ENCODE peak calls at places on chromosomes 6 and 20, in ten cellular contexts. B is testis; Q is pancreas; W is stomach; E is lung; U is aorta; O is PC-3; G is CD4-positive, CD25-positive, alpha-beta regulatory T cell; S is CD8-positive, alpha-beta T cell; R is brain microvascular endothelial cell. H is an unnamed sample.

GRCh38 chr6:33251390-33252012 is 20.2 kb downstream of the VPS52 start:
- DNase-seq in B (no peak), Q (no peak), W (no peak), E (no peak), U (no peak), O (no peak), G (no peak), S (no peak), R (no peak), H (no peak)

GRCh38 chr20:34074101-34074760 is 37.8 kb downstream of the EIF2S2 start:
- DNase-seq in B (no peak), Q (no peak), W (no peak), E (no peak), U (no peak), O (peak), G (no peak), S (no peak), R (no peak), H (no peak)

GRCh38 chr6:118894425-118895240 is 681 bp downstream of the ASF1A start:
- DNase-seq in B (peak), Q (peak), W (peak), E (peak), U (peak), O (peak), G (peak), S (peak), R (peak), H (no peak)

GRCh38 chr6:27479319-27480182 is 6.6 kb upstream of the ZNF184 start:
- DNase-seq in B (peak), Q (peak), W (peak), E (peak), U (peak), O (peak), G (peak), S (peak), R (peak), H (peak)

GRCh38 chr20:61646453-61646852 is 394.4 kb downstream of the CDH4 start:
- DNase-seq in B (no peak), Q (no peak), W (no peak), E (no peak), U (no peak), O (no peak), G (no peak), S (no peak), R (no peak), H (no peak)

GRCh38 chr6:156828280-156828703 is 51.1 kb downstream of the ARID1B start:
- DNase-seq in B (no peak), Q (no peak), W (no peak), E (no peak), U (no peak), O (peak), G (no peak), S (no peak), R (peak), H (peak)

GRCh38 chr6:168145747-168146596 is 67.0 kb upstream of the FRMD1 start:
- DNase-seq in B (no peak), Q (no peak), W (no peak), E (no peak), U (no peak), O (no peak), G (no peak), S (no peak), R (no peak), H (no peak)

GRCh38 chr6:156866181-156866862 is 89.1 kb downstream of the ARID1B start:
- DNase-seq in B (no peak), Q (no peak), W (no peak), E (no peak), U (no peak), O (peak), G (peak), S (no peak), R (peak), H (no peak)

GRCh38 chr20:45061244-45061643 is 39.7 kb downstream of the KCNS1 start:
- DNase-seq in B (no peak), Q (no peak), W (no peak), E (no peak), U (no peak), O (peak), G (no peak), S (no peak), R (peak), H (peak)

GRCh38 chr6:108961985-108962384 is 113.8 kb downstream of the ARMC2 start:
- DNase-seq in B (no peak), Q (no peak), W (no peak), E (no peak), U (no peak), O (no peak), G (no peak), S (no peak), R (peak), H (peak)

GRCh38 chr20:2528671-2529070 is 7.7 kb upstream of the TMC2 start:
- DNase-seq in B (no peak), Q (no peak), W (no peak), E (no peak), U (no peak), O (no peak), G (no peak), S (no peak), R (no peak), H (no peak)

GRCh38 chr6:24428615-24429014 is 25.9 kb downstream of the MRS2 start:
- DNase-seq in B (no peak), Q (no peak), W (no peak), E (no peak), U (no peak), O (peak), G (no peak), S (no peak), R (peak), H (no peak)

GRCh38 chr6:11243861-11244260 is 11.4 kb upstream of the NEDD9 start:
- DNase-seq in B (no peak), Q (no peak), W (no peak), E (no peak), U (no peak), O (no peak), G (no peak), S (no peak), R (no peak), H (no peak)

GRCh38 chr6:26198626-26199056 is 111.4 kb downstream of the HFE start:
- DNase-seq in B (no peak), Q (no peak), W (no peak), E (no peak), U (no peak), O (no peak), G (no peak), S (no peak), R (no peak), H (no peak)
- H3K4me3 ChIP-seq in B (peak), Q (peak), W (peak), E (peak), U (peak), O (peak), G (peak), S (peak), R (peak), H (peak)

DNA sequence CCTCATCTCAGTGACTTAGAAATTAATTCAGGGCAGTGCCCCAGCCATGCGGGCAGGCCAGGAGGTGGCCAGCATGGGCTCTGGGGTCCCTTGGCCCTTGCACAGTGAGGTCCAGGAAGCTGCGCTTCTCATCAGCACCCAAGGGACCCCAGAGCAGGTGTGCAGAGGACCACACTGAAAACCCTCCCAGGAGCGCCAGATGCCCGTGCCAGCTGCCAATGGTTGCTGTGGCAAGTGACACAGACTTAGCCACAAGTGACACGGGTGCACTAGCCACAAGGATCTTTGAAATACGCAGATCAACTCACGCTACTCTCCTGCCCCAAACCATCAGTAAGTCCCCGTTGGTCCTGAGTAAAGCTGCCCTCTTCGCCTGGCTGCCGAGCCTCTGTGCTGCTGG is 88.1 kb downstream of the ERMARD start:
- DNase-seq in B (no peak), Q (no peak), W (peak), E (peak), U (no peak), O (no peak), G (no peak), S (no peak), R (no peak), H (no peak)
- H3K4me3 ChIP-seq in B (peak), Q (no peak), W (no peak), E (no peak), U (no peak), O (no peak), G (no peak), S (no peak), R (no peak), H (no peak)

GRCh38 chr6:154247119-154247814 is 109.3 kb downstream of the IPCEF1 start:
- DNase-seq in B (no peak), Q (no peak), W (no peak), E (no peak), U (no peak), O (no peak), G (peak), S (no peak), R (no peak), H (no peak)
- H3K4me3 ChIP-seq in B (no peak), Q (no peak), W (peak), E (no peak), U (no peak), O (no peak), G (peak), S (peak), R (no peak), H (no peak)

DNA sequence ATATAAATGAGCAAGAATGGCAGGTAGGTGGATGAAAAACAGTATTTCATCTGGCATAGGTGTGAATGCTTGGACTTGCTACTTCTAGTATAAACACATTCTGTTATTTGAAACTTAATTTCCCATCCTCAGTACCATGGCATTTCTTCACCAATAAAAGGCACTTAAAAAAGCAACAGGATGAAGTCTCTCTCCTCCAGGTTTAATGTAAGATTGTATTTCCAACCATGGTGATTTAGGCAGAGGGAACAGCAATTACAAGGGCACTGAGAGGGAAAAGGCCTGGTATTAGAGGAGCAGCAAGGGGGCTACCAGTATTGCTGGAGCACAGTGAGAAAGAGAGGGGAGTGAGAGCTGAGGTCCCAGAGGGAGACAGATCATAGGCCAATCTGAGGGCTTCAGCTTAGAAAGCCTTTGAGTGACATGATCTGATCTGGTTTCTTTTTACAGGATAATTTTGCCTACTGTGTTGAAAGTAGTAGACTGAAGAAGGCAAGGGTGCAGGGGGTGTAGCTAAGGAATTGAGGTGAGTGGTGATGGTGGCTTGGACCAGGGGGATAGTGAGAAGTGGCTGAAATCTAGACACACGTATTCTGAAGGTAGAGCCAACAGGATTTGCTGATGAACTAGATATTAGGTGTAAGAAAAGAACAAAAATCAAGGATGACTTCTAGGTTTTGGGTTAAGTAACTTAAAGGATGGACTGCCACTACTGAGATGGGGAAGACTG is 67.8 kb upstream of the SMIM29 start:
- DNase-seq in B (no peak), Q (no peak), W (no peak), E (no peak), U (no peak), O (no peak), G (no peak), S (no peak), R (no peak), H (no peak)
- H3K4me3 ChIP-seq in B (no peak), Q (no peak), W (no peak), E (no peak), U (no peak), O (no peak), G (no peak), S (no peak), R (no peak), H (no peak)

GRCh38 chr6:41723936-41724637 is 11.3 kb downstream of the TFEB start:
- DNase-seq in B (no peak), Q (no peak), W (no peak), E (no peak), U (no peak), O (no peak), G (no peak), S (no peak), R (no peak), H (no peak)
- H3K4me3 ChIP-seq in B (no peak), Q (no peak), W (peak), E (no peak), U (no peak), O (no peak), G (no peak), S (no peak), R (no peak), H (no peak)

GRCh38 chr6:63348836-63349235 is 29.1 kb upstream of the LGSN start:
- DNase-seq in B (no peak), Q (no peak), W (no peak), E (no peak), U (no peak), O (peak), G (no peak), S (no peak), R (no peak), H (no peak)

GRCh38 chr6:63352587-63353281 is 33.0 kb upstream of the LGSN start:
- DNase-seq in B (peak), Q (no peak), W (peak), E (peak), U (peak), O (peak), G (no peak), S (no peak), R (peak), H (peak)

GRCh38 chr6:63353282-63353630 is 33.5 kb upstream of the LGSN start:
- DNase-seq in B (no peak), Q (no peak), W (no peak), E (no peak), U (no peak), O (no peak), G (no peak), S (no peak), R (no peak), H (no peak)

GRCh38 chr6:63349401-63349800 is 29.6 kb upstream of the LGSN start:
- DNase-seq in B (no peak), Q (no peak), W (no peak), E (no peak), U (no peak), O (no peak), G (no peak), S (no peak), R (no peak), H (no peak)

DNA sequence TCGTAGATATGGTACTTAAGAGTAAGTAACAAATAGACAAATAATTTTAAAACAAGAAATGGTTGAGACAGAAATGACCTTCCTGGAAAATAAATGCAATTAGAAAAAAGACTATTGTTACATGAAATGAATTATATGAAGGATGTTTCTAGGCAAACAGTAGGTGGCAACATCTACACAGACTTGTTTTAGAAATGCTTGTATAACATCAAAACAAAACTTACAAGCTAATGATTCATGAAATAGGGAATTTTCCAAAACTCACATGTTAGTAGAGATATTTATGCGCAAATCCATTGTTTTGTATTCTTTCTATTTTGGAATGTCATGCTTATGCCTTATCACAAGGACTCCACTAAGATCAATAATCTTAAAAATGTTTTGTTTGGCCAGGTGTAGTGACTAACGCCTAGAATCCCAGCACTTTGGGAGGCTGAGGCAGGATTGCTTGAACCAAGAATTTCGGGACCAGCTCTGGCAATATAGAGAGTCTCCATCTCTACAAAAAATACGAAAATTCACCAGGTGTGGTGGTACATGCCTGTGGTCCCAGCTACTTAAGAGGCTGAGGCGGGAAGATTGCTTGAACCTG is 32.3 kb upstream of the LGSN start:
- DNase-seq in B (no peak), Q (no peak), W (no peak), E (no peak), U (no peak), O (peak), G (no peak), S (no peak), R (no peak), H (peak)
- H3K4me3 ChIP-seq in B (no peak), Q (no peak), W (no peak), E (no peak), U (no peak), O (no peak), G (no peak), S (no peak), R (no peak), H (no peak)

GRCh38 chr6:35183935-35184334 is 29.8 kb upstream of the SCUBE3 start:
- DNase-seq in B (no peak), Q (no peak), W (no peak), E (no peak), U (no peak), O (no peak), G (no peak), S (no peak), R (no peak), H (no peak)

GRCh38 chr6:35183281-35183680 is 30.5 kb upstream of the SCUBE3 start:
- DNase-seq in B (no peak), Q (no peak), W (no peak), E (no peak), U (no peak), O (no peak), G (no peak), S (no peak), R (no peak), H (no peak)

GRCh38 chr6:35181313-35181932 is 32.3 kb upstream of the SCUBE3 start:
- DNase-seq in B (peak), Q (no peak), W (no peak), E (peak), U (peak), O (peak), G (no peak), S (no peak), R (no peak), H (peak)

GRCh38 chr6:35184580-35185301 is 29.0 kb upstream of the SCUBE3 start:
- DNase-seq in B (no peak), Q (no peak), W (no peak), E (no peak), U (no peak), O (no peak), G (no peak), S (no peak), R (no peak), H (no peak)

GRCh38 chr6:35181933-35182612 is 31.7 kb upstream of the SCUBE3 start:
- DNase-seq in B (peak), Q (no peak), W (peak), E (peak), U (peak), O (peak), G (no peak), S (no peak), R (peak), H (peak)
- H3K4me3 ChIP-seq in B (peak), Q (no peak), W (no peak), E (no peak), U (no peak), O (no peak), G (no peak), S (no peak), R (no peak), H (no peak)

GRCh38 chr6:1313364-1313754 is 1.5 kb downstream of the FOXQ1 start:
- DNase-seq in B (no peak), Q (no peak), W (no peak), E (no peak), U (no peak), O (no peak), G (no peak), S (no peak), R (no peak), H (no peak)

GRCh38 chr6:1312444-1313363 is 806 bp downstream of the FOXQ1 start:
- DNase-seq in B (peak), Q (peak), W (no peak), E (no peak), U (no peak), O (no peak), G (no peak), S (no peak), R (no peak), H (no peak)

GRCh38 chr6:1314617-1315016 is 2.7 kb downstream of the FOXQ1 start:
- DNase-seq in B (no peak), Q (no peak), W (no peak), E (no peak), U (no peak), O (no peak), G (no peak), S (no peak), R (no peak), H (no peak)

GRCh38 chr6:1315201-1315559 is 3.3 kb downstream of the FOXQ1 start:
- DNase-seq in B (no peak), Q (no peak), W (no peak), E (no peak), U (no peak), O (no peak), G (no peak), S (no peak), R (no peak), H (no peak)

DNA sequence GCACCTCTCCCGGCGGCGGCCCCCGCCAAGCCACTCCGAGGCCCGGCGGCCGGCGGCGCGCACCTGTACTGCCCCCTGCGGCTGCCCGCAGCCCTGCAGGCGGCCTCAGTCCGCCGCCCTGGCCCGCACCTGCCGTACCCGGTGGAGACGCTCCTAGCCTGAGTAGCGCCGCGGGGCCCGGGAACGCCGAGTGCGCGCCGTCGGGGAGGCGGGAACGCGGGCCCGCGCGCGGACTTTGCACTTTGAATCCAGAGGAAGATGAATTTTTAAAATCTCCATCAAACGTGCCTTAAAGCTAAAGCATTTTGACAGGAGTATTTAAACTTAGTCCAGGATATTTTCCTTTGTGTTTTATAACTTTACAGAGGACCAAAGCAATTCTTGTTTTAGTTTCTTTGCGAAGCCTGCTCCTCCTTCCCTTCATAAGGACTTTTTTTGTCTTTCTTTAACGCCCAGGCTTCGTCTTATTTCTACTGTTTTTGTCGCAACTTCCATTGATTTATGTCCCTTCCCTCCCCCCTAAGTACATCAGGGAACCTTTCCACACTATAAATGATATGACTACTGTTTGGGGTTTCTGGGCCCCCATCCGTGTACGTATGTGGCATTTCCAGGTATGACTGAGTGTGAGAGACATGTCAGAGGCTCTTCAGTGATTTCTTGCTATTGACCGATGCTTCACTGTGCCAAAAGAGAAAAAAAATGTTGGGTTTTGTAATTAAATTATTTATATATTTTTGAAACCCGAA is 2.0 kb downstream of the FOXQ1 start:
- DNase-seq in B (peak), Q (peak), W (peak), E (no peak), U (no peak), O (peak), G (no peak), S (no peak), R (no peak), H (no peak)
- H3K4me3 ChIP-seq in B (no peak), Q (no peak), W (peak), E (peak), U (no peak), O (peak), G (no peak), S (no peak), R (no peak), H (no peak)

GRCh38 chr20:3712279-3712873 is at the start of gene SIGLEC1:
- DNase-seq in B (peak), Q (no peak), W (peak), E (peak), U (peak), O (no peak), G (no peak), S (no peak), R (no peak), H (no peak)
- H3K4me3 ChIP-seq in B (no peak), Q (no peak), W (peak), E (no peak), U (no peak), O (no peak), G (no peak), S (no peak), R (no peak), H (no peak)

GRCh38 chr6:71404145-71404966 is 115.7 kb downstream of the OGFRL1 start:
- DNase-seq in B (no peak), Q (no peak), W (no peak), E (no peak), U (no peak), O (peak), G (no peak), S (no peak), R (peak), H (no peak)

GRCh38 chr6:71408966-71409723 is 120.5 kb downstream of the OGFRL1 start:
- DNase-seq in B (no peak), Q (no peak), W (no peak), E (no peak), U (no peak), O (no peak), G (no peak), S (no peak), R (no peak), H (no peak)

GRCh38 chr6:71405416-71405815 is 116.8 kb downstream of the OGFRL1 start:
- DNase-seq in B (no peak), Q (no peak), W (no peak), E (no peak), U (no peak), O (no peak), G (no peak), S (no peak), R (no peak), H (no peak)

GRCh38 chr6:71404967-71405278 is 116.3 kb downstream of the OGFRL1 start:
- DNase-seq in B (no peak), Q (no peak), W (no peak), E (no peak), U (no peak), O (no peak), G (no peak), S (no peak), R (no peak), H (no peak)

GRCh38 chr6:71406871-71407860 is 118.6 kb downstream of the OGFRL1 start:
- DNase-seq in B (no peak), Q (no peak), W (no peak), E (no peak), U (no peak), O (peak), G (no peak), S (no peak), R (no peak), H (no peak)
- H3K4me3 ChIP-seq in B (no peak), Q (no peak), W (no peak), E (no peak), U (no peak), O (no peak), G (no peak), S (no peak), R (no peak), H (no peak)

H was measured in skeletal muscle cell.